ENCODE peak calls at places on chromosomes 1 and 21, in five cellular contexts. One of them, this sample, is unnamed.

GRCh38 chr1:98330224-98330623 is 331.3 kb upstream of the SNX7 start:
- DNase-seq in GM12878: no peak
- DNase-seq in tibial nerve: no peak
- DNase-seq in ovary: no peak
- DNase-seq in upper lobe of left lung: no peak
- DNase-seq in this sample: no peak

GRCh38 chr1:193406901-193407300 is 220.5 kb upstream of the B3GALT2 start:
- DNase-seq in tibial nerve: no peak
- DNase-seq in GM12878: no peak
- DNase-seq in upper lobe of left lung: no peak
- DNase-seq in ovary: no peak
- DNase-seq in this sample: no peak

GRCh38 chr1:15843826-15844572 is 3.5 kb upstream of the SPEN start:
- DNase-seq in tibial nerve: no peak
- DNase-seq in ovary: no peak
- DNase-seq in upper lobe of left lung: no peak
- DNase-seq in GM12878: no peak
- DNase-seq in this sample: no peak

GRCh38 chr21:45112371-45112770 is 38.0 kb downstream of the ADARB1 start:
- DNase-seq in ovary: no peak
- DNase-seq in GM12878: no peak
- DNase-seq in upper lobe of left lung: no peak
- DNase-seq in tibial nerve: no peak
- DNase-seq in this sample: peak; percentile 17

GRCh38 chr1:5947978-5948680 is 44.1 kb downstream of the NPHP4 start:
- DNase-seq in tibial nerve: no peak
- DNase-seq in upper lobe of left lung: no peak
- DNase-seq in ovary: no peak
- DNase-seq in GM12878: no peak
- DNase-seq in this sample: no peak

GRCh38 chr1:15501208-15502032 is 22.6 kb downstream of the CASP9 start:
- DNase-seq in upper lobe of left lung: no peak
- DNase-seq in ovary: peak; percentile 49
- DNase-seq in GM12878: no peak
- DNase-seq in tibial nerve: peak; percentile 55
- DNase-seq in this sample: no peak

GRCh38 chr1:53946252-53947171 is at the start of gene LRRC42:
- DNase-seq in ovary: no peak
- DNase-seq in tibial nerve: no peak
- DNase-seq in upper lobe of left lung: no peak
- DNase-seq in GM12878: no peak
- DNase-seq in this sample: no peak

GRCh38 chr1:165383067-165383466 is 26.6 kb upstream of the LMX1A start:
- DNase-seq in upper lobe of left lung: peak; percentile 39
- DNase-seq in GM12878: no peak
- DNase-seq in ovary: peak; percentile 41
- DNase-seq in tibial nerve: peak; percentile 66
- DNase-seq in this sample: peak; percentile 85

GRCh38 chr1:36327421-36328087 is 4.1 kb upstream of the EVA1B start:
- DNase-seq in tibial nerve: no peak
- DNase-seq in upper lobe of left lung: no peak
- DNase-seq in ovary: no peak
- DNase-seq in GM12878: no peak
- DNase-seq in this sample: no peak

GRCh38 chr1:222106369-222106768 is 364.5 kb upstream of the DUSP10 start:
- DNase-seq in tibial nerve: no peak
- DNase-seq in GM12878: no peak
- DNase-seq in upper lobe of left lung: no peak
- DNase-seq in ovary: no peak
- DNase-seq in this sample: no peak

GRCh38 chr1:243499248-243499647 is 243.4 kb downstream of the SDCCAG8 start:
- DNase-seq in upper lobe of left lung: no peak
- DNase-seq in ovary: no peak
- DNase-seq in tibial nerve: no peak
- DNase-seq in GM12878: no peak
- DNase-seq in this sample: no peak

GRCh38 chr1:55476445-55477015 is 261.4 kb upstream of the USP24 start:
- DNase-seq in GM12878: no peak
- DNase-seq in upper lobe of left lung: no peak
- DNase-seq in tibial nerve: no peak
- DNase-seq in ovary: no peak
- DNase-seq in this sample: no peak

GRCh38 chr1:31570906-31571305 is 5.4 kb upstream of the TINAGL1 start:
- DNase-seq in ovary: no peak
- DNase-seq in tibial nerve: no peak
- DNase-seq in GM12878: no peak
- DNase-seq in upper lobe of left lung: no peak
- DNase-seq in this sample: no peak

GRCh38 chr1:91610102-91610501 is 109.5 kb downstream of the CDC7 start:
- DNase-seq in ovary: no peak
- DNase-seq in upper lobe of left lung: no peak
- DNase-seq in GM12878: no peak
- DNase-seq in tibial nerve: no peak
- DNase-seq in this sample: no peak

GRCh38 chr1:240312872-240313271 is 221.2 kb downstream of the FMN2 start:
- DNase-seq in upper lobe of left lung: no peak
- DNase-seq in tibial nerve: no peak
- DNase-seq in ovary: no peak
- DNase-seq in GM12878: no peak
- DNase-seq in this sample: no peak

GRCh38 chr1:21334214-21335087 is 44.2 kb upstream of the ECE1 start:
- DNase-seq in ovary: peak; percentile 79
- DNase-seq in tibial nerve: peak; percentile 66
- DNase-seq in GM12878: peak; percentile 91
- DNase-seq in upper lobe of left lung: no peak
- DNase-seq in this sample: peak; percentile 90

GRCh38 chr1:88549536-88549935 is 134.5 kb upstream of the PKN2 start:
- DNase-seq in GM12878: no peak
- DNase-seq in tibial nerve: no peak
- DNase-seq in upper lobe of left lung: no peak
- DNase-seq in ovary: no peak
- DNase-seq in this sample: no peak

GRCh38 chr1:92901699-92902405 is 59.4 kb downstream of the DIPK1A start:
- DNase-seq in ovary: no peak
- DNase-seq in GM12878: no peak
- DNase-seq in upper lobe of left lung: no peak
- DNase-seq in tibial nerve: no peak
- DNase-seq in this sample: no peak

GRCh38 chr1:215568287-215568692 is 1.2 kb downstream of the KCTD3 start:
- DNase-seq in ovary: peak; percentile 23
- DNase-seq in GM12878: no peak
- DNase-seq in upper lobe of left lung: no peak
- DNase-seq in tibial nerve: peak; percentile 37
- DNase-seq in this sample: peak; percentile 69

GRCh38 chr1:34696230-34696629 is 58.6 kb upstream of the GJB5 start:
- DNase-seq in tibial nerve: no peak
- DNase-seq in GM12878: no peak
- DNase-seq in upper lobe of left lung: no peak
- DNase-seq in ovary: no peak
- DNase-seq in this sample: no peak

GRCh38 chr21:32562426-32562825 is 22.9 kb downstream of the TCP10L start:
- DNase-seq in ovary: peak; percentile 63
- DNase-seq in GM12878: no peak
- DNase-seq in upper lobe of left lung: no peak
- DNase-seq in tibial nerve: peak; percentile 58
- DNase-seq in this sample: no peak

GRCh38 chr1:225462429-225462713 is 34.5 kb upstream of the LBR start:
- DNase-seq in GM12878: no peak
- DNase-seq in ovary: peak; percentile 35
- DNase-seq in upper lobe of left lung: no peak
- DNase-seq in tibial nerve: no peak
- DNase-seq in this sample: no peak

GRCh38 chr1:23804183-23804582 is 3.6 kb upstream of the GALE start:
- DNase-seq in upper lobe of left lung: peak; percentile 50
- DNase-seq in tibial nerve: no peak
- DNase-seq in ovary: no peak
- DNase-seq in GM12878: no peak
- DNase-seq in this sample: no peak

GRCh38 chr21:43865471-43866181 is 603 bp downstream of the AGPAT3 start:
- DNase-seq in ovary: peak; percentile 65
- DNase-seq in tibial nerve: no peak
- DNase-seq in upper lobe of left lung: peak; percentile 92
- DNase-seq in GM12878: no peak
- DNase-seq in this sample: peak; percentile 73

GRCh38 chr1:169985757-169986156 is 88.7 kb downstream of the KIFAP3 start:
- DNase-seq in tibial nerve: no peak
- DNase-seq in ovary: no peak
- DNase-seq in upper lobe of left lung: no peak
- DNase-seq in GM12878: no peak
- DNase-seq in this sample: no peak

GRCh38 chr1:204945565-204945977 is 74.9 kb downstream of the NFASC start:
- DNase-seq in GM12878: no peak
- DNase-seq in upper lobe of left lung: no peak
- DNase-seq in ovary: no peak
- DNase-seq in tibial nerve: no peak
- DNase-seq in this sample: no peak

GRCh38 chr1:172208635-172209034 is 211.8 kb upstream of the C1orf105 start:
- DNase-seq in ovary: no peak
- DNase-seq in upper lobe of left lung: no peak
- DNase-seq in GM12878: no peak
- DNase-seq in tibial nerve: no peak
- DNase-seq in this sample: no peak

GRCh38 chr21:14895792-14896191 is 169.0 kb downstream of the NRIP1 start:
- DNase-seq in tibial nerve: no peak
- DNase-seq in upper lobe of left lung: no peak
- DNase-seq in GM12878: no peak
- DNase-seq in ovary: no peak
- DNase-seq in this sample: no peak

GRCh38 chr1:36989260-36989659 is 45.1 kb downstream of the GRIK3 start:
- DNase-seq in upper lobe of left lung: no peak
- DNase-seq in tibial nerve: no peak
- DNase-seq in ovary: peak; percentile 49
- DNase-seq in GM12878: no peak
- DNase-seq in this sample: no peak

GRCh38 chr1:861714-862113 is 62.0 kb upstream of the SAMD11 start:
- DNase-seq in GM12878: no peak
- DNase-seq in tibial nerve: no peak
- DNase-seq in upper lobe of left lung: no peak
- DNase-seq in ovary: no peak
- DNase-seq in this sample: no peak
- TF ChIP-seq POLR2A in GM12878: no peak
- TF ChIP-seq POLR2A in tibial nerve: no peak
- TF ChIP-seq POLR2A in upper lobe of left lung: no peak
- TF ChIP-seq POLR2A in ovary: no peak
- TF ChIP-seq POLR2A in this sample: no peak

GRCh38 chr1:110280804-110281203 is 58.4 kb upstream of the RBM15 start:
- DNase-seq in tibial nerve: no peak
- DNase-seq in upper lobe of left lung: no peak
- DNase-seq in ovary: no peak
- DNase-seq in GM12878: no peak
- DNase-seq in this sample: no peak
- TF ChIP-seq EP300 in tibial nerve: no peak
- TF ChIP-seq EP300 in upper lobe of left lung: no peak
- TF ChIP-seq EP300 in ovary: no peak
- TF ChIP-seq EP300 in GM12878: no peak
- TF ChIP-seq EP300 in this sample: no peak

GRCh38 chr1:234608026-234608719 is 1.8 kb downstream of the IRF2BP2 start:
- DNase-seq in tibial nerve: peak; percentile 86
- DNase-seq in GM12878: peak; percentile 94
- DNase-seq in ovary: peak; percentile 69
- DNase-seq in upper lobe of left lung: peak; percentile 93
- DNase-seq in this sample: peak; percentile 94
- TF ChIP-seq POLR2A in tibial nerve: peak; percentile 65
- TF ChIP-seq POLR2A in GM12878: peak; percentile 90
- TF ChIP-seq POLR2A in ovary: peak; percentile 17
- TF ChIP-seq POLR2A in upper lobe of left lung: peak; percentile 38
- TF ChIP-seq POLR2A in this sample: peak; percentile 64

DNA sequence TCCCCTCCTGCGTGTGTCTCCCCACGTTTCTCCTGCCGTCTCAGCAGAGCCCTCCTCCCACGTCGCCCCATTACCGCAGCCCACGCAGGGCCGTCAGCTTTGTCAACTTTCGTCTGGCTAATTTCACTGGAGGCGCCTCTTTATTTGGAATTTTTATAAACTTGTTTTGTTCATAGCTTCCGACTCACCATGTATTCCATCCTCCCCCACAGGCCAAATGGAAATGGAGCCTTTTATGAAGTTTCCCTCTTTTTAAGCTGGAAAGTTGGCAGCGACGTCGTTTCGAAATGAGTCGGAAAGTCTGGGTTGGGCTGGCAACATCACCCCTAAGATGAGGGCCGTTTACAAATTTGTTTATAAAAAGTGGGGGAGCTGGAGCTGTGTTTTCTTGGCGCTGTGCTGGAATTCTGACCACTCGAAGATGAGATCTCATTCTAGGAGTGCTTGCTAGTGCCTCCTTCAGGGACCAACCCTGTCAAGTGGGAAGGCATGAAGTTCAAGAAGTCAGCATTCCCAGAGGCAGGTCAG is 23.7 kb upstream of the SLC45A1 start:
- DNase-seq in tibial nerve: no peak
- DNase-seq in upper lobe of left lung: no peak
- DNase-seq in GM12878: no peak
- DNase-seq in ovary: peak; percentile 58
- DNase-seq in this sample: no peak
- TF ChIP-seq EP300 in tibial nerve: no peak
- TF ChIP-seq EP300 in upper lobe of left lung: no peak
- TF ChIP-seq EP300 in GM12878: no peak
- TF ChIP-seq EP300 in ovary: no peak
- TF ChIP-seq EP300 in this sample: no peak

GRCh38 chr1:200182701-200183100 is 155.2 kb downstream of the NR5A2 start:
- DNase-seq in upper lobe of left lung: no peak
- DNase-seq in ovary: no peak
- DNase-seq in GM12878: no peak
- DNase-seq in tibial nerve: no peak
- DNase-seq in this sample: no peak
- TF ChIP-seq POLR2A in upper lobe of left lung: no peak
- TF ChIP-seq POLR2A in ovary: no peak
- TF ChIP-seq POLR2A in GM12878: no peak
- TF ChIP-seq POLR2A in tibial nerve: no peak
- TF ChIP-seq POLR2A in this sample: no peak

GRCh38 chr1:151972533-151973270 is 21.0 kb downstream of the S100A10 start:
- DNase-seq in upper lobe of left lung: no peak
- DNase-seq in tibial nerve: no peak
- DNase-seq in ovary: no peak
- DNase-seq in GM12878: no peak
- DNase-seq in this sample: peak; percentile 70
- TF ChIP-seq EP300 in upper lobe of left lung: peak; percentile 5
- TF ChIP-seq EP300 in tibial nerve: no peak
- TF ChIP-seq EP300 in ovary: no peak
- TF ChIP-seq EP300 in GM12878: no peak
- TF ChIP-seq EP300 in this sample: no peak

GRCh38 chr1:108913105-108913948 is 36.5 kb downstream of the GPSM2 start:
- DNase-seq in ovary: no peak
- DNase-seq in GM12878: no peak
- DNase-seq in upper lobe of left lung: no peak
- DNase-seq in tibial nerve: no peak
- DNase-seq in this sample: no peak
- TF ChIP-seq POLR2A in ovary: no peak
- TF ChIP-seq POLR2A in GM12878: no peak
- TF ChIP-seq POLR2A in upper lobe of left lung: no peak
- TF ChIP-seq POLR2A in tibial nerve: no peak
- TF ChIP-seq POLR2A in this sample: no peak